ENCODE peak calls at places on chromosomes 16 and 17, in nine cellular contexts. C is PC-3, D is IMR-90, E is endodermal cell, P is fibroblast of lung, S is neural progenitor cell, V is HCT116, R is kidney, Q is H9. X is an unnamed sample.

GRCh38 chr16:61681673-61682072 is 354.6 kb downstream of the CDH8 start:
- DNase-seq in C (no peak), D (no peak), E (no peak), P (no peak), S (no peak), V (no peak), R (no peak), Q (no peak), X (no peak)

GRCh38 chr17:76104896-76105231 is 1.3 kb upstream of the EXOC7 start:
- DNase-seq in C (no peak), D (no peak), E (peak), P (no peak), S (no peak), V (no peak), R (no peak), Q (peak), X (no peak)

GRCh38 chr16:27248036-27248435 is 20.5 kb downstream of the NSMCE1 start:
- DNase-seq in C (no peak), D (no peak), E (no peak), P (no peak), S (no peak), V (no peak), R (no peak), Q (no peak), X (no peak)

GRCh38 chr16:10552281-10552680 is 28.1 kb downstream of the EMP2 start:
- DNase-seq in C (no peak), D (no peak), E (no peak), P (no peak), S (no peak), V (no peak), R (no peak), Q (no peak), X (no peak)

GRCh38 chr16:87033021-87033471 is 284.1 kb downstream of the C16orf95 start:
- DNase-seq in C (no peak), D (no peak), E (no peak), P (no peak), S (no peak), V (no peak), R (no peak), Q (no peak), X (no peak)

GRCh38 chr17:31754239-31754945 is 104.7 kb downstream of the COPRS start:
- DNase-seq in C (peak), D (peak), E (no peak), P (peak), S (no peak), V (peak), R (no peak), Q (no peak), X (no peak)

GRCh38 chr16:749010-749409 is 8.2 kb upstream of the CIAO3 start:
- DNase-seq in C (no peak), D (peak), E (no peak), P (peak), S (no peak), V (no peak), R (no peak), Q (no peak), X (no peak)

GRCh38 chr17:29549169-29549935 is 17.5 kb downstream of the ABHD15 start:
- DNase-seq in C (no peak), D (peak), E (peak), P (peak), S (no peak), V (no peak), R (no peak), Q (no peak), X (no peak)

GRCh38 chr17:4947411-4948165 is 742 bp downstream of the PFN1 start:
- DNase-seq in C (peak), D (peak), E (peak), P (peak), S (peak), V (no peak), R (peak), Q (peak), X (peak)

GRCh38 chr16:4534151-4534790 is 4.3 kb downstream of the CDIP1 start:
- DNase-seq in C (no peak), D (no peak), E (no peak), P (no peak), S (no peak), V (no peak), R (no peak), Q (no peak), X (no peak)
- H3K9ac ChIP-seq in C (no peak), D (no peak), E (no peak), P (no peak), S (no peak), V (no peak), R (no peak), Q (no peak), X (peak)

DNA sequence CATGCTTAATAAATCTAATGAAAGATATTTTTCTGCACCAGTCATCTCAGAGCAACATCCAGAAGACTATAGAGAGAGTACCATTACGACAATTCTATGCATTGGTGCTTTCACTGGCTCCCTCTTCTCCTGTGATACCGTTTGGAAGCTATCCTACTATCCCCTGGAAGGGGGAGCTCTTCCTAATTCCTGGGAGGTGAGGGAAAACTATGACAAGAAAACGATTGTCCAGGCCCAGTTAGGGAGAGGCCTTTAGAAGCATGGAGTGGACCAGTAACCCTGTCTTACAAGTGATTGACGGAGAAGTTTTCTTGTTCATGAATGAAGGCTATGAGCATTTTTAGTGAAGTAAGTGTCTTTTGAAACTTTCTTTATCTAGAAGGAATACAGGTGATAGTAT is 150.2 kb downstream of the TANC2 start:
- DNase-seq in C (peak), D (no peak), E (peak), P (no peak), S (peak), V (no peak), R (no peak), Q (no peak), X (no peak)
- TF ChIP-seq CTCF in C (peak), D (peak), E (peak), P (no peak), S (peak), V (peak), R (no peak), Q (peak), X (no peak)

GRCh38 chr17:66381701-66382362 is 79.4 kb downstream of the PRKCA start:
- DNase-seq in C (no peak), D (no peak), E (no peak), P (no peak), S (no peak), V (no peak), R (no peak), Q (no peak), X (no peak)

GRCh38 chr17:66386789-66387351 is 84.5 kb downstream of the PRKCA start:
- DNase-seq in C (peak), D (no peak), E (no peak), P (no peak), S (no peak), V (no peak), R (no peak), Q (no peak), X (no peak)

GRCh38 chr17:66379539-66379938 is 77.1 kb downstream of the PRKCA start:
- DNase-seq in C (no peak), D (no peak), E (no peak), P (peak), S (no peak), V (no peak), R (no peak), Q (no peak), X (no peak)

GRCh38 chr17:66387391-66387981 is 85.1 kb downstream of the PRKCA start:
- DNase-seq in C (no peak), D (no peak), E (peak), P (no peak), S (peak), V (no peak), R (no peak), Q (no peak), X (no peak)

DNA sequence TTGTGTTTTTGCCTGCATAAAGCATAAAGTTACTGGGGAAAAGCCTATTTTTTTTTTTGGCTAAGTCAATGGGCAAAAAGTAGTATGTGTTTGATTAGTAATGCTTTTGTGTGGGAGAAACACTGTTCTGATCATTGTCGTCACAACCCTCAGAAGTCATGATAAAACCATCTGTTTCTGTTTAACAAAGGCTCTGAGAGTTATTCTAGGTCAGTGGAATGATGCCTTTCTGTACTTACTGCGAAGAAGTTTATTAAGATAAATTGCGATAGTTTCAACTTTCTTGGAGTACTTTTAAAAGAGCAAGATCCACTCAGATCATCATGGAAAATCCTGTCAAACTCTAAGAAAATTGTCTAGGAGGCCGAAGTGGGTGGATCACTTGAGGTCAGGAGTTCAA is 80.9 kb downstream of the PRKCA start:
- DNase-seq in C (no peak), D (peak), E (no peak), P (peak), S (no peak), V (no peak), R (no peak), Q (no peak), X (no peak)
- H3K9ac ChIP-seq in C (no peak), D (no peak), E (no peak), P (no peak), S (no peak), V (no peak), R (no peak), Q (no peak), X (no peak)

GRCh38 chr17:56890906-56891674 is 22.8 kb downstream of the TRIM25 start:
- DNase-seq in C (no peak), D (no peak), E (no peak), P (no peak), S (no peak), V (no peak), R (no peak), Q (no peak), X (no peak)

GRCh38 chr17:56893503-56893902 is 20.3 kb downstream of the TRIM25 start:
- DNase-seq in C (no peak), D (no peak), E (peak), P (no peak), S (no peak), V (no peak), R (no peak), Q (no peak), X (no peak)

GRCh38 chr17:56892333-56892732 is 21.5 kb downstream of the TRIM25 start:
- DNase-seq in C (no peak), D (no peak), E (no peak), P (no peak), S (no peak), V (no peak), R (no peak), Q (no peak), X (no peak)

GRCh38 chr17:56890390-56890789 is 23.5 kb downstream of the TRIM25 start:
- DNase-seq in C (no peak), D (no peak), E (no peak), P (no peak), S (no peak), V (no peak), R (no peak), Q (no peak), X (no peak)

GRCh38 chr17:56891751-56892150 is 22.1 kb downstream of the TRIM25 start:
- DNase-seq in C (no peak), D (no peak), E (peak), P (no peak), S (peak), V (no peak), R (no peak), Q (peak), X (no peak)
- TF ChIP-seq CTCF in C (peak), D (peak), E (peak), P (peak), S (peak), V (peak), R (peak), Q (peak), X (peak)

GRCh38 chr17:33751702-33752065 is 458.6 kb upstream of the ASIC2 start:
- DNase-seq in C (no peak), D (no peak), E (peak), P (no peak), S (peak), V (no peak), R (no peak), Q (no peak), X (no peak)
- H3K9ac ChIP-seq in C (no peak), D (no peak), E (no peak), P (no peak), S (no peak), V (no peak), R (no peak), Q (no peak), X (no peak)

DNA sequence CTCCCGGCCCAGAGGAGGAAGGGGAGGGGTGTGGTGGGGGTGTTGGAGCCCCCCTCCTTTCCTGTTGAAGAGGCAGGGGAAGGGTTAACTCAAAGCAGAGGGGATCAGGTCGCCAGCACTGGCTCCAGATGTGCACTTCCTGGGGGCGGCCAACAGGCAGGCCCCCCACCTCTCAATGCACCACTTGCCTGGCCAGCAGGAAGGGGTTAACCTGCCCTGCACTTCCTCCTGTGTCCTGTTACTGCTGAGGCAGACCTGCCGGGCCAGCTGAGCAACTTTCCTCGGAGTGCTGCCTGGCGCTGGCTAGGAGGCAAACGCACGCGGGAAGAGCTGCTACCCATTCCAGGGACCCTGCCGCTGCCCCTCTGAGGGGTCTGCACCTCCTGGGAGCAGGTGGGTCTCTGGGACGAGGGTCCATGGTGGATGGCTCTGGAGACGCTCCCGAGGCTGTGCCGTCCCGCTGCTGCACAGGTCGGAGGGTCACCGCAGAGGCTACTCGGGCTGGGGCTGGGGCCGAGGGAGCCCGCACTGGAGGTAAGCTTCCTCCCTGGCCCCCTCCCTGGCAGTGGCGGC is at the start of gene EPN3:
- DNase-seq in C (peak), D (no peak), E (peak), P (no peak), S (peak), V (peak), R (peak), Q (peak), X (peak)
- TF ChIP-seq CTCF in C (no peak), D (no peak), E (no peak), P (no peak), S (no peak), V (no peak), R (no peak), Q (no peak), X (no peak)

GRCh38 chr17:81157848-81158687 is 7.2 kb upstream of the PVALEF start:
- DNase-seq in C (no peak), D (no peak), E (no peak), P (no peak), S (no peak), V (no peak), R (peak), Q (no peak), X (no peak)

GRCh38 chr17:81156866-81157805 is 8.2 kb upstream of the PVALEF start:
- DNase-seq in C (no peak), D (no peak), E (no peak), P (no peak), S (no peak), V (no peak), R (peak), Q (no peak), X (no peak)

GRCh38 chr17:81159611-81160265 is 5.6 kb upstream of the PVALEF start:
- DNase-seq in C (no peak), D (no peak), E (no peak), P (no peak), S (no peak), V (no peak), R (peak), Q (no peak), X (no peak)

GRCh38 chr17:81160306-81160705 is 5.0 kb upstream of the PVALEF start:
- DNase-seq in C (no peak), D (no peak), E (no peak), P (no peak), S (no peak), V (no peak), R (peak), Q (no peak), X (no peak)

GRCh38 chr17:81158688-81159590 is 6.4 kb upstream of the PVALEF start:
- DNase-seq in C (no peak), D (no peak), E (no peak), P (no peak), S (no peak), V (no peak), R (peak), Q (no peak), X (no peak)
- H3K9ac ChIP-seq in C (no peak), D (no peak), E (no peak), P (no peak), S (no peak), V (no peak), R (no peak), Q (no peak), X (no peak)

X was measured in colonic mucosa.